ENCODE peak calls at places on chromosomes 6 and 20, in eight cellular contexts. Q is adrenal gland, F is M059J, B is psoas muscle, L is fibroblast of lung, V is HAP-1, G is activated T-cell treated with anti-CD3 and anti-CD28 coated beads for 24 hours, P is GM04504. N is an unnamed sample.

GRCh38 chr6:143694560-143694959 is 16.8 kb downstream of the PHACTR2 start:
- DNase-seq in Q (no peak), F (peak), B (no peak), L (no peak), V (no peak), G (no peak), P (no peak), N (no peak)

GRCh38 chr20:36932476-36933426 is 18.8 kb downstream of the SAMHD1 start:
- DNase-seq in Q (no peak), F (peak), B (no peak), L (peak), V (no peak), G (no peak), P (no peak), N (no peak)

GRCh38 chr6:79403525-79403924 is 133.7 kb downstream of the LCA5 start:
- DNase-seq in Q (no peak), F (no peak), B (no peak), L (no peak), V (no peak), G (no peak), P (no peak), N (no peak)

GRCh38 chr6:156842598-156843250 is 65.5 kb downstream of the ARID1B start:
- DNase-seq in Q (no peak), F (no peak), B (no peak), L (peak), V (no peak), G (no peak), P (no peak), N (no peak)

GRCh38 chr6:130907687-130908086 is 80.5 kb downstream of the SMLR1 start:
- DNase-seq in Q (no peak), F (no peak), B (no peak), L (no peak), V (no peak), G (no peak), P (no peak), N (no peak)

GRCh38 chr20:33209789-33210188 is 7.4 kb upstream of the BPIFA3 start:
- DNase-seq in Q (peak), F (peak), B (peak), L (peak), V (peak), G (no peak), P (peak), N (peak)

GRCh38 chr6:87791485-87791884 is 89.5 kb upstream of the AKIRIN2 start:
- DNase-seq in Q (no peak), F (no peak), B (no peak), L (no peak), V (no peak), G (no peak), P (no peak), N (no peak)

GRCh38 chr20:8996817-8997512 is 71.9 kb upstream of the PLCB4 start:
- DNase-seq in Q (no peak), F (no peak), B (no peak), L (peak), V (no peak), G (no peak), P (no peak), N (no peak)

GRCh38 chr6:44789790-44790189 is 402.3 kb downstream of the CDC5L start:
- DNase-seq in Q (no peak), F (no peak), B (no peak), L (no peak), V (no peak), G (no peak), P (no peak), N (no peak)

GRCh38 chr20:6228302-6228843 is 105.5 kb upstream of the FERMT1 start:
- DNase-seq in Q (no peak), F (no peak), B (no peak), L (no peak), V (no peak), G (no peak), P (no peak), N (no peak)

GRCh38 chr6:140344149-140344913 is 969.9 kb upstream of the CITED2 start:
- DNase-seq in Q (no peak), F (peak), B (no peak), L (peak), V (no peak), G (no peak), P (peak), N (no peak)

GRCh38 chr6:153028261-153028660 is 25.8 kb upstream of the MTRF1L start:
- DNase-seq in Q (no peak), F (no peak), B (no peak), L (no peak), V (no peak), G (no peak), P (no peak), N (no peak)

GRCh38 chr6:52215787-52216186 is 28.5 kb downstream of the IL17F start:
- DNase-seq in Q (no peak), F (no peak), B (no peak), L (no peak), V (no peak), G (no peak), P (no peak), N (no peak)

GRCh38 chr6:79570129-79570801 is 33.0 kb upstream of the LCA5 start:
- DNase-seq in Q (peak), F (peak), B (no peak), L (no peak), V (no peak), G (no peak), P (no peak), N (peak)

N was measured in left colon.